ENCODE peak calls at places on chromosome 14, in ten cellular contexts. B is activated CD8-positive, alpha-beta memory T cell treated with anti-CD3 and anti-CD28 coated beads for 24 hours; I is D341Med; A is left cardiac atrium; N is uterus; H is T follicular helper cell; P is stimulated activated CD4-positive, alpha-beta T cell treated with anti-CD3 and anti-CD28 coated beads, Interleukin-2, amount 100 ng/mL, for 48 hours; Y is activated CD4-positive, alpha-beta T cell treated with anti-CD3 and anti-CD28 coated beads, Interleukin-2, amount 50 U/mL, for 24 hours; L is right lobe of liver; M is pancreas. S is an unnamed sample.

GRCh38 chr14:31080060-31080459 is 53.9 kb upstream of the STRN3 start:
- DNase-seq in B (no peak), I (no peak), A (no peak), N (no peak), H (no peak), P (no peak), Y (no peak), L (no peak), M (no peak), S (no peak)

GRCh38 chr14:104522926-104523545 is 56.5 kb upstream of the C14orf180 start:
- DNase-seq in B (peak; percentile 38), I (no peak), A (peak; percentile 2), N (no peak), H (no peak), P (no peak), Y (no peak), L (no peak), M (no peak), S (no peak)

GRCh38 chr14:76844223-76844622 is 18.0 kb downstream of the LRRC74A start:
- DNase-seq in B (peak; percentile 79), I (peak; percentile 48), A (peak; percentile 87), N (peak; percentile 22), H (peak; percentile 36), P (peak; percentile 55), Y (peak; percentile 22), L (peak; percentile 69), M (peak; percentile 84), S (peak; percentile 1)

GRCh38 chr14:33938131-33938949 is 12.5 kb downstream of the EGLN3 start:
- DNase-seq in B (no peak), I (peak; percentile 80), A (peak; percentile 81), N (peak; percentile 64), H (no peak), P (no peak), Y (no peak), L (peak; percentile 83), M (peak; percentile 83), S (no peak)

GRCh38 chr14:40004871-40005503 is 572.8 kb upstream of the FBXO33 start:
- DNase-seq in B (no peak), I (no peak), A (no peak), N (no peak), H (no peak), P (no peak), Y (no peak), L (no peak), M (no peak), S (no peak)

GRCh38 chr14:33780035-33780434 is 170.8 kb downstream of the EGLN3 start:
- DNase-seq in B (no peak), I (no peak), A (no peak), N (no peak), H (no peak), P (no peak), Y (no peak), L (no peak), M (no peak), S (no peak)

GRCh38 chr14:30389134-30389900 is 169.6 kb upstream of the G2E3 start:
- DNase-seq in B (no peak), I (no peak), A (no peak), N (no peak), H (no peak), P (no peak), Y (no peak), L (peak; percentile 74), M (peak; percentile 63), S (no peak)

GRCh38 chr14:89339579-89339978 is 77.5 kb downstream of the FOXN3 start:
- DNase-seq in B (no peak), I (no peak), A (no peak), N (no peak), H (no peak), P (no peak), Y (no peak), L (no peak), M (no peak), S (no peak)

GRCh38 chr14:104196461-104197180 is 58.2 kb downstream of the KIF26A start:
- DNase-seq in B (no peak), I (no peak), A (no peak), N (no peak), H (no peak), P (no peak), Y (no peak), L (no peak), M (no peak), S (no peak)